ENCODE peak calls at places on chromosomes 16 and 17, in nine cellular contexts. D is tibial artery, O is right atrium auricular region, H is testis, L is BE2C, R is breast epithelium, S is stomach, V is adrenal gland, P is OCI-LY7. F is an unnamed sample. For H3K36me3, the result is how much of the 10 kb centered on the place peaks cover.

GRCh38 chr17:10286324-10286723 is 86.5 kb downstream of the MYH13 start:
- DNase-seq in H (no peak), S (no peak), V (no peak), D (no peak), L (no peak), O (peak), P (no peak), R (no peak), F (no peak)

GRCh38 chr17:61248399-61248798 is 151.2 kb upstream of the TBX2 start:
- DNase-seq in R (no peak), S (peak), P (no peak), D (no peak), V (no peak), L (no peak), O (no peak), H (no peak), F (no peak)

GRCh38 chr16:56357291-56357764 is 68.0 kb downstream of the AMFR start:
- DNase-seq in O (peak), D (peak), L (no peak), P (no peak), H (peak), S (peak), R (no peak), V (no peak), F (no peak)

GRCh38 chr17:16443390-16444257 is 28.3 kb downstream of the TRPV2 start:
- DNase-seq in O (no peak), H (no peak), R (no peak), P (no peak), D (no peak), L (no peak), S (no peak), V (no peak), F (no peak)

GRCh38 chr16:67514382-67514828 is 14.2 kb upstream of the RIPOR1 start:
- DNase-seq in S (peak), L (peak), O (peak), H (peak), P (peak), V (peak), D (peak), R (no peak), F (peak)

GRCh38 chr16:13436641-13437423 is 483.1 kb upstream of the ERCC4 start:
- DNase-seq in S (no peak), R (no peak), P (no peak), V (no peak), L (no peak), H (no peak), O (no peak), D (no peak), F (peak)

GRCh38 chr16:15073101-15073500 is 17.2 kb upstream of the NTAN1 start:
- DNase-seq in O (no peak), P (no peak), D (no peak), L (no peak), V (no peak), R (no peak), H (no peak), S (no peak), F (no peak)

GRCh38 chr16:80614908-80615696 is 74.3 kb downstream of the DYNLRB2 start:
- DNase-seq in L (no peak), P (no peak), D (no peak), O (no peak), H (no peak), R (no peak), V (no peak), S (no peak), F (peak)

GRCh38 chr16:69831212-69832123 is 69.3 kb downstream of the WWP2 start:
- DNase-seq in S (no peak), H (no peak), O (no peak), R (no peak), V (no peak), L (no peak), D (no peak), P (no peak), F (peak)

GRCh38 chr17:55320594-55321506 is 56.1 kb downstream of the HLF start:
- DNase-seq in L (no peak), R (peak), H (no peak), V (no peak), P (no peak), D (no peak), O (no peak), S (peak), F (no peak)

GRCh38 chr17:51590071-51590470 is 329.7 kb downstream of the UTP18 start:
- DNase-seq in S (no peak), D (no peak), R (no peak), V (no peak), L (peak), P (no peak), O (no peak), H (peak), F (no peak)

GRCh38 chr16:73189132-73189531 is 141.2 kb upstream of the ZFHX3 start:
- DNase-seq in S (no peak), L (no peak), D (no peak), P (no peak), O (no peak), V (no peak), R (no peak), H (no peak), F (no peak)

GRCh38 chr17:75876938-75877751 is 1.2 kb downstream of the TRIM47 start:
- DNase-seq in P (peak), V (peak), S (peak), H (peak), O (peak), L (peak), D (peak), R (peak), F (peak)

GRCh38 chr16:3458852-3459361 is 15.4 kb downstream of the NAA60 start:
- DNase-seq in R (no peak), P (peak), S (peak), L (no peak), V (no peak), H (no peak), D (no peak), O (no peak), F (no peak)

GRCh38 chr17:44956076-44956475 is 8.5 kb upstream of the KIF18B start:
- DNase-seq in H (no peak), O (no peak), R (no peak), S (no peak), D (peak), P (no peak), V (no peak), L (no peak), F (no peak)

GRCh38 chr17:3917391-3917931 is 1.2 kb upstream of the P2RX1 start:
- DNase-seq in P (no peak), O (peak), R (no peak), D (no peak), L (peak), V (peak), S (peak), H (peak), F (no peak)

GRCh38 chr16:49544828-49545227 is 171.2 kb downstream of the C16orf78 start:
- DNase-seq in P (no peak), V (no peak), H (no peak), L (no peak), O (no peak), D (no peak), R (no peak), S (no peak), F (no peak)

GRCh38 chr17:7226721-7227710 is 7.3 kb downstream of the ACADVL start:
- DNase-seq in H (no peak), P (no peak), S (no peak), O (no peak), D (no peak), L (no peak), R (no peak), V (no peak), F (no peak)

GRCh38 chr16:23865853-23866252 is 30.1 kb downstream of the PRKCB start:
- DNase-seq in L (no peak), O (no peak), V (no peak), H (no peak), S (no peak), P (no peak), R (no peak), D (no peak), F (no peak)

GRCh38 chr16:46962629-46963028 is 10.8 kb downstream of the DNAJA2 start:
- DNase-seq in D (no peak), O (no peak), V (no peak), P (no peak), H (no peak), R (no peak), L (no peak), S (no peak), F (no peak)

GRCh38 chr16:3101018-3101840 is 2.1 kb upstream of the ZSCAN10 start:
- DNase-seq in V (no peak), S (no peak), L (peak), H (peak), D (no peak), O (no peak), R (no peak), P (peak), F (no peak)

GRCh38 chr17:67624886-67625656 is 92.7 kb upstream of the NOL11 start:
- DNase-seq in R (no peak), H (no peak), L (peak), P (no peak), D (no peak), O (no peak), S (no peak), V (no peak), F (no peak)

GRCh38 chr17:19958023-19958422 is 19.6 kb downstream of the AKAP10 start:
- DNase-seq in D (no peak), L (no peak), O (no peak), P (no peak), S (no peak), H (no peak), V (no peak), R (no peak), F (peak)

GRCh38 chr16:19396555-19397011 is 21.1 kb upstream of the TMC5 start:
- DNase-seq in H (no peak), V (no peak), R (peak), D (no peak), P (no peak), O (no peak), L (no peak), S (peak), F (no peak)

GRCh38 chr16:77450790-77451487 is 16.1 kb upstream of the ADAMTS18 start:
- DNase-seq in L (no peak), D (no peak), H (no peak), V (peak), R (no peak), O (no peak), P (no peak), S (no peak), F (no peak)

GRCh38 chr17:44602970-44603369 is 45.7 kb downstream of the FZD2 start:
- DNase-seq in P (no peak), O (no peak), H (no peak), D (no peak), L (no peak), V (no peak), R (no peak), S (no peak), F (no peak)

GRCh38 chr17:43006639-43007551 is at the start of gene IFI35:
- DNase-seq in P (peak), O (peak), S (peak), D (peak), H (peak), V (peak), L (peak), R (peak), F (peak)

GRCh38 chr16:89300311-89300975 is 82.9 kb downstream of the ZNF778 start:
- DNase-seq in R (no peak), P (no peak), V (no peak), D (peak), S (peak), H (peak), O (peak), L (no peak), F (no peak)

GRCh38 chr16:57591086-57591869 is 37.2 kb upstream of the ADGRG1 start:
- DNase-seq in D (peak), H (peak), O (peak), R (peak), L (peak), P (peak), S (peak), V (peak), F (peak)

GRCh38 chr16:87278191-87279093 is 38.8 kb downstream of the C16orf95 start:
- DNase-seq in H (peak), D (peak), P (peak), R (peak), V (peak), O (peak), S (peak), L (peak), F (no peak)

GRCh38 chr16:4847774-4848587 is 700 bp downstream of the UBN1 start:
- DNase-seq in D (peak), R (peak), P (peak), O (peak), V (peak), H (peak), L (peak), S (peak), F (no peak)

GRCh38 chr16:27179500-27180072 is 23.7 kb upstream of the KDM8 start:
- DNase-seq in H (peak), V (peak), D (peak), L (peak), P (peak), O (peak), S (peak), R (peak), F (no peak)

GRCh38 chr16:27175888-27176287 is 27.4 kb upstream of the KDM8 start:
- DNase-seq in V (no peak), L (no peak), R (no peak), H (no peak), P (no peak), S (no peak), D (no peak), O (no peak), F (no peak)

GRCh38 chr16:27177031-27177774 is 26.1 kb upstream of the KDM8 start:
- DNase-seq in V (no peak), P (no peak), D (no peak), O (no peak), L (no peak), R (no peak), H (no peak), S (no peak), F (peak)

DNA sequence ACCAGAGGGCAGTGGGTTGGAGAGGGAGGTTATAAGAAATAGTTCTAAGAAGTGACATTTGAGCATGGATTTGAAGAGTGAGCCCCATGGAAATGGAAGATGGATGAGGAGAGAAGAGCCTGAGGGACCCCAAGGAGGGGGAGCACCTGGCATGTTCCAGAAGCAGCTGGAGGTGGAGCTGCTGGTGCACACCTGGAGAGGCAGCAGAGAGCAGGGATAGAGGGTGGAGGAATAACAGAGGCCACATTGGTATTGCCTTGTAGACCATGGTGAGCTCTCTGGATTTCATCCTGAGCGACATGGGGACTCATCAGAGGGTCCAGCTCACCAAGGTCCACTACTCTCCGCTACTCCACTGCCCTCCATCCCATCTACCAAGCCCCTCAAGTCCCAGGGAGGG is 22.3 kb upstream of the KDM8 start:
- DNase-seq in L (no peak), O (no peak), D (no peak), V (no peak), H (no peak), P (peak), S (no peak), R (no peak), F (no peak)
- TF ChIP-seq CTCF in L (peak), O (no peak), D (no peak), V (no peak), H (no peak), P (peak), S (no peak), R (no peak), F (peak)

GRCh38 chr17:28230011-28230410 is 89.0 kb upstream of the TMEM97 start:
- DNase-seq in O (no peak), R (no peak), V (no peak), H (peak), D (peak), L (no peak), S (no peak), P (no peak), F (no peak)
- H3K4me3 ChIP-seq in O (no peak), R (no peak), V (no peak), H (no peak), D (no peak), L (no peak), S (no peak), P (no peak), F (no peak)

DNA sequence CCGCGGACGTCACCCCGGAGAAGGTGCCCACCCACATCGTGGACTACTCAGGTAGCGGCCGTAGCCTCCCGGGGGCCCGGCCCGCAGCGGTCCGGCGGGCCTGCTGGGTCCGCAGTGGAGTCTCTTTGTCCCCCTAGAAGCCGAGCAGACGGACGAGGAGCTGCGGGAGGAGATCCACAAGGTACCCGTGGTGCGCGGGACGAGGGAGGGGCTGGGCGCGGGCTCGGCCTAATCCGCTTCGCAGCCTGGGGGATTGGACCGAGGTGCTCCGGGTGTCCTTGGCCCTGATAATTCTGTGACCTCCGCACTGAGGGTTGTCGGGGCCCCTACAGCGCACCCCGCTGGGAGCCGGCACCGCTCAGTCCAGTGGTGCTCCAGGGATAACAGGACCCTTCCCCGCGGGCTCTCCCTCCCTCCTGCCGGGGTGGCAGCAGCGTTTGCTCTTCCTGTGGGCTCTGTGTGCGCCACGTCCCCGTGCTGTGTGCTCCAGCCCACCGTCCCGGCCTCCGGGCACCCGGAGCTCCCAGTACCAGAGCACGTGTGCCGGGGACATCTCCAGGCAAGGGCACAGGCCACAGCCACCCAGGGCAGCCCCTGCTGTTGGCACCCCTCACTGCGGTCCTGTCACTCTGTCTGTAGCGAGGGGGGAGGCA is 713 bp downstream of the RHOT2 start:
- DNase-seq in D (no peak), R (no peak), P (no peak), V (no peak), S (no peak), O (no peak), H (no peak), L (no peak), F (no peak)
- H3K36me3 ChIP-seq in D (under half), R (under half), P (under half), V (under half), S (under half), O (under half), H (under half), L (under half), F (under half)

GRCh38 chr17:58631523-58632323 is 60.1 kb downstream of the TEX14 start:
- DNase-seq in P (peak), H (peak), V (peak), O (peak), L (peak), R (peak), D (peak), S (peak), F (peak)
- TF ChIP-seq CTCF in P (peak), H (peak), V (no peak), O (no peak), L (peak), R (peak), D (peak), S (no peak), F (no peak)

DNA sequence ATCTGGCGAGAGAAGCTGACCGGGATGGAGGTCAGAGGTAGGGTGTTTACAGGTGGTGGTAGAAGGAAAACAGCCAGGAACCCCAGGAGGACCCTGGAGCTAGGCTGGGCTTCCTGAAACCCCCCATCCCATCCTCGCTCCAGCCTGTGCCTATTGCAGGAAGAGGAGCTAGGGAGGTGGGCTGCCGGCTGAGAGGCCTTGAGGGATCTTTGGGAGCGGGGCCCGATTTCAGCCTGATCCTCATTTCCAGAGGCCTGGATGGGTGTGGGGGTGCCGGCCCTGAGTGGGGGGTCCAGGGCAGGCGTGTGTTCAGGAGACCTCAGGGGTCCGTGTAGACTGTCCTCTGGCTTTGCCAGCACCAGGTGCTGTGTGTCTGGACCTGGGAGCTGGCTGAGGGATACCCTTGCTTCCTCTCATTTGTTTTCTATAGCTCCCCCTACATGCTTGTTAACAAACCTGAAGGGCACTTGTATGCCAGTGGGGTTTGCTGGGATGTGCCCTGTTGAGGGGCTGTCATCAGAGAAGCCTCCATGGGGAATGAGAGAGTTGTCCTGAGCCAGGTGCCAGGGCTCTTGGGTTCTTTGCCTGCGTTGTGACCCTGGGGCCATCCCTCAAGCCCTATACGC is 18.9 kb upstream of the RAP1GAP2 start:
- DNase-seq in V (no peak), D (no peak), O (no peak), S (no peak), L (no peak), H (no peak), R (no peak), P (no peak), F (no peak)
- H3K4me3 ChIP-seq in V (no peak), D (no peak), O (peak), S (peak), L (peak), H (peak), R (no peak), P (no peak), F (no peak)

DNA sequence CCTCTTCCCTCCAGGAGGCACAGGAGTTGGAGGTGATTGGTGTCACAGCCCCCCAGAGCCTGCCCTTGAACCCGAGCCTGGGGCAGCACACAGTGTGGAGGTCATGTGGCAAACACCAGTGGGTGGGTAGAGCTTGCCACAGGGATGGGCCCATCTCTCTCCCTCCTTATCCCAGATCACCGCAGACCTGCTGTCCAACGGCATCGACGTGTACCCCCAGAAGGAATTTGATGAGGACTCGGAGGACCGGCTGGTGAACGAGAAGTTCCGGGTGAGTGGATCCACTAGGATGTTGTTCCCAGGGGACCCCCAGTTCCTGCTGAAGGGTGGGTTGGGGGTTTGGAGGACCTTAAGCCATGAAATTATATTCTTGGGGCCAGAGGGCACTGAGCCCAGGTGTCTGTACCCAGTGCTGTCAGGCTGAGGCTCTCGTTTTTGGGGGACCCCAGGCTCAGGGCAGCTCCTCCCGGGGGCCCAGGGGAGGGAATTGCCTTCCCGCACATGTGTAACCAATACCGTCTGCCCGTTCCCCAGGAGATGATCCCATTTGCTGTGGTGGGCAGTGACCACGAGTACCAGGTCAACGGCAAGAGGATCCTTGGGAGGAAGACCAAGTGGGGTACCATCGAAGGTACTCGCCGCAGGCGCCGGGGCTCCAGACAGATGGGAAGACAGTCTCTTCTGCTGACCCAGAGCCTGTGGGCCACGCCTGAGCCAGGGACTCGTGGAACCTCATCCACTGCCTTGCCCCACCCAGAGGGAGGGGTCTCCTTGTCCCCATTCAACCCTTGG is 351.9 kb downstream of the SEC14L1 start:
- DNase-seq in D (peak), O (no peak), H (no peak), R (no peak), P (no peak), S (no peak), V (peak), L (no peak), F (no peak)
- H3K36me3 ChIP-seq in D (under half), O (half or more), H (under half), R (under half), P (half or more), S (half or more), V (under half), L (half or more), F (under half)

GRCh38 chr17:64492481-64493109 is 4.3 kb downstream of the POLG2 start:
- DNase-seq in D (no peak), L (no peak), S (no peak), V (no peak), O (no peak), H (no peak), R (no peak), P (peak), F (no peak)
- TF ChIP-seq CTCF in D (peak), L (peak), S (peak), V (peak), O (no peak), H (peak), R (peak), P (peak), F (peak)